ENCODE peak calls at places on chromosomes 1 and 21, in eight cellular contexts. D, B, H, W, E, S, Q and Y are unnamed samples.

GRCh38 chr1:23483327-23484252 is at the start of gene ASAP3:
- DNase-seq in D (peak), B (peak), H (peak), W (no peak), E (peak), S (no peak), Q (no peak), Y (no peak)

GRCh38 chr1:28104866-28105467 is 16.6 kb upstream of the EYA3 start:
- DNase-seq in D (no peak), B (no peak), H (peak), W (no peak), E (no peak), S (no peak), Q (no peak), Y (no peak)

GRCh38 chr1:77514871-77515776 is 167.3 kb downstream of the ZZZ3 start:
- DNase-seq in D (no peak), B (no peak), H (peak), W (no peak), E (peak), S (no peak), Q (no peak), Y (no peak)

GRCh38 chr21:44647222-44647552 is 973 bp downstream of the KRTAP10-11 start:
- DNase-seq in D (no peak), B (no peak), H (no peak), W (peak), E (no peak), S (no peak), Q (no peak), Y (no peak)

GRCh38 chr1:28115267-28115666 is 26.9 kb upstream of the EYA3 start:
- DNase-seq in D (peak), B (no peak), H (no peak), W (peak), E (no peak), S (no peak), Q (no peak), Y (no peak)

GRCh38 chr1:117585086-117585485 is 20.8 kb upstream of the TENT5C start:
- DNase-seq in D (no peak), B (no peak), H (no peak), W (no peak), E (no peak), S (no peak), Q (no peak), Y (no peak)

GRCh38 chr1:40944326-40944725 is 35.2 kb upstream of the CTPS1 start:
- DNase-seq in D (no peak), B (peak), H (no peak), W (no peak), E (no peak), S (no peak), Q (no peak), Y (no peak)

GRCh38 chr1:159429074-159429861 is 2.7 kb upstream of the OR10J4 start:
- DNase-seq in D (no peak), B (no peak), H (no peak), W (no peak), E (no peak), S (no peak), Q (peak), Y (no peak)

GRCh38 chr1:145845514-145846161 is at the start of gene NUDT17:
- DNase-seq in D (peak), B (peak), H (peak), W (peak), E (peak), S (peak), Q (peak), Y (no peak)

GRCh38 chr1:151693057-151693651 is 23.4 kb downstream of the CELF3 start:
- DNase-seq in D (no peak), B (no peak), H (no peak), W (peak), E (no peak), S (no peak), Q (peak), Y (no peak)

GRCh38 chr1:212691561-212692071 is 8.0 kb downstream of the BATF3 start:
- DNase-seq in D (no peak), B (no peak), H (no peak), W (no peak), E (no peak), S (no peak), Q (no peak), Y (no peak)

GRCh38 chr1:29556657-29557056 is 320.3 kb downstream of the PTPRU start:
- DNase-seq in D (no peak), B (no peak), H (no peak), W (no peak), E (no peak), S (no peak), Q (no peak), Y (no peak)

GRCh38 chr1:2249559-2249906 is 21.4 kb downstream of the SKI start:
- DNase-seq in D (no peak), B (no peak), H (no peak), W (no peak), E (no peak), S (no peak), Q (no peak), Y (no peak)

GRCh38 chr1:41963636-41964035 is 44.9 kb upstream of the HIVEP3 start:
- DNase-seq in D (no peak), B (no peak), H (no peak), W (no peak), E (no peak), S (no peak), Q (no peak), Y (no peak)

GRCh38 chr1:63847308-63847910 is 73.6 kb downstream of the ROR1 start:
- DNase-seq in D (no peak), B (no peak), H (no peak), W (peak), E (no peak), S (no peak), Q (no peak), Y (no peak)

GRCh38 chr1:18859560-18859959 is at the start of gene TAS1R2:
- DNase-seq in D (no peak), B (no peak), H (no peak), W (no peak), E (no peak), S (no peak), Q (no peak), Y (no peak)

GRCh38 chr1:156497743-156498446 is 2.7 kb downstream of the MEF2D start:
- DNase-seq in D (no peak), B (no peak), H (no peak), W (no peak), E (no peak), S (no peak), Q (no peak), Y (no peak)

GRCh38 chr1:77378723-77379533 is 97.1 kb downstream of the AK5 start:
- DNase-seq in D (no peak), B (no peak), H (no peak), W (peak), E (no peak), S (no peak), Q (peak), Y (no peak)

GRCh38 chr1:37038703-37039093 is 4.4 kb upstream of the GRIK3 start:
- DNase-seq in D (no peak), B (no peak), H (no peak), W (peak), E (no peak), S (no peak), Q (no peak), Y (no peak)

GRCh38 chr1:93976291-93976690 is 67.1 kb upstream of the GCLM start:
- DNase-seq in D (no peak), B (no peak), H (no peak), W (no peak), E (no peak), S (no peak), Q (no peak), Y (no peak)

GRCh38 chr1:25780318-25781129 is 19.5 kb upstream of the SELENON start:
- DNase-seq in D (no peak), B (peak), H (peak), W (no peak), E (no peak), S (no peak), Q (no peak), Y (no peak)

GRCh38 chr1:168293372-168293771 is 12.7 kb downstream of the TBX19 start:
- DNase-seq in D (no peak), B (no peak), H (no peak), W (no peak), E (no peak), S (no peak), Q (no peak), Y (no peak)

GRCh38 chr1:27403065-27403726 is 10.8 kb downstream of the GPR3 start:
- DNase-seq in D (no peak), B (peak), H (no peak), W (no peak), E (peak), S (peak), Q (no peak), Y (no peak)

GRCh38 chr1:12121212-12122000 is 45.4 kb upstream of the TNFRSF1B start:
- DNase-seq in D (no peak), B (no peak), H (no peak), W (no peak), E (no peak), S (no peak), Q (no peak), Y (peak)

GRCh38 chr1:220787069-220787614 is 429 bp downstream of the MTARC1 start:
- DNase-seq in D (no peak), B (no peak), H (no peak), W (peak), E (no peak), S (no peak), Q (no peak), Y (no peak)

GRCh38 chr1:112687361-112687760 is 12.9 kb downstream of the MOV10 start:
- DNase-seq in D (no peak), B (no peak), H (no peak), W (no peak), E (no peak), S (no peak), Q (no peak), Y (no peak)

GRCh38 chr1:42844592-42845140 is 1.7 kb upstream of the ZNF691 start:
- DNase-seq in D (no peak), B (no peak), H (no peak), W (no peak), E (no peak), S (no peak), Q (no peak), Y (no peak)

GRCh38 chr21:44953628-44954021 is 13.8 kb downstream of the SLX9 start:
- DNase-seq in D (no peak), B (no peak), H (no peak), W (no peak), E (peak), S (no peak), Q (no peak), Y (no peak)

GRCh38 chr1:240152611-240153297 is 61.1 kb downstream of the FMN2 start:
- DNase-seq in D (no peak), B (no peak), H (no peak), W (no peak), E (no peak), S (no peak), Q (no peak), Y (no peak)

GRCh38 chr1:71228727-71229371 is 148.0 kb upstream of the ZRANB2 start:
- DNase-seq in D (no peak), B (no peak), H (peak), W (peak), E (no peak), S (no peak), Q (no peak), Y (no peak)

GRCh38 chr1:16906873-16907272 is 11.1 kb downstream of the RNU1-2 start:
- DNase-seq in D (no peak), B (peak), H (no peak), W (no peak), E (no peak), S (no peak), Q (no peak), Y (no peak)

GRCh38 chr1:113388621-113389355 is 1.5 kb upstream of the MAGI3 start:
- DNase-seq in D (no peak), B (no peak), H (no peak), W (peak), E (no peak), S (no peak), Q (peak), Y (no peak)

GRCh38 chr21:15466329-15466728 is 263.5 kb upstream of the USP25 start:
- DNase-seq in D (no peak), B (no peak), H (no peak), W (no peak), E (no peak), S (no peak), Q (no peak), Y (no peak)

GRCh38 chr1:10105484-10105883 is 72.7 kb downstream of the UBE4B start:
- DNase-seq in D (no peak), B (no peak), H (no peak), W (no peak), E (peak), S (no peak), Q (no peak), Y (no peak)

GRCh38 chr1:116724765-116725375 is 29.4 kb upstream of the CD2 start:
- DNase-seq in D (peak), B (peak), H (no peak), W (peak), E (no peak), S (no peak), Q (peak), Y (peak)